ENCODE peak calls at places on chromosomes 4 and X, in ten cellular contexts. W is osteocyte, L is choroid plexus epithelial cell, F is H9, S is lower lobe of right lung, N is transverse colon, O is fibroblast of the aortic adventitia, J is GM13977, C is AG09309, R is fibroblast of mammary gland. P is an unnamed sample.

GRCh38 chr4:153453455-153453854 is 12.7 kb upstream of the TMEM131L start:
- DNase-seq in F (no peak), R (no peak), L (no peak), J (no peak), O (no peak), C (no peak), N (no peak), W (peak; percentile 34), S (no peak), P (no peak)

GRCh38 chr4:19707876-19708275 is 543.8 kb upstream of the SLIT2 start:
- DNase-seq in J (no peak), N (no peak), O (no peak), S (no peak), C (no peak), F (no peak), R (no peak), W (no peak), L (no peak), P (no peak)

GRCh38 chr4:9781343-9782135 is at the start of gene DRD5:
- DNase-seq in N (no peak), C (no peak), S (no peak), J (no peak), W (no peak), R (no peak), L (no peak), O (no peak), F (peak; percentile 69), P (no peak)

GRCh38 chr4:174362340-174362739 is 78.6 kb downstream of the CEP44 start:
- DNase-seq in R (no peak), L (no peak), C (no peak), W (no peak), J (no peak), S (no peak), O (no peak), N (no peak), F (no peak), P (no peak)

GRCh38 chrX:48498374-48498809 is 10.4 kb upstream of the PORCN start:
- DNase-seq in J (no peak), F (no peak), R (peak; percentile 89), L (peak; percentile 42), O (peak; percentile 63), C (peak; percentile 45), W (no peak), N (no peak), S (no peak), P (no peak)

GRCh38 chrX:11787564-11787963 is 29.5 kb downstream of the MSL3 start:
- DNase-seq in S (peak; percentile 54), F (peak; percentile 92), J (no peak), N (peak; percentile 50), R (peak; percentile 62), W (no peak), O (peak; percentile 39), C (no peak), L (peak; percentile 75), P (no peak)

GRCh38 chr4:141046255-141046654 is 87.0 kb downstream of the RNF150 start:
- DNase-seq in L (peak; percentile 99), R (peak; percentile 97), W (no peak), C (peak; percentile 96), N (no peak), F (no peak), O (peak; percentile 42), S (no peak), J (no peak), P (no peak)

GRCh38 chr4:41977709-41978108 is 3.8 kb upstream of the DCAF4L1 start:
- DNase-seq in F (no peak), W (no peak), L (peak; percentile 32), C (no peak), O (no peak), J (no peak), S (no peak), R (peak; percentile 39), N (no peak), P (no peak)

GRCh38 chrX:122565952-122566351 is 618.1 kb upstream of the GRIA3 start:
- DNase-seq in F (no peak), W (no peak), J (no peak), R (peak; percentile 98), N (no peak), C (peak; percentile 93), L (peak; percentile 95), O (peak; percentile 91), S (no peak), P (no peak)

GRCh38 chr4:65861993-65862392 is 191.7 kb upstream of the EPHA5 start:
- DNase-seq in C (no peak), L (no peak), W (no peak), O (no peak), R (no peak), F (no peak), S (no peak), N (no peak), J (no peak), P (no peak)

GRCh38 chr4:65868096-65868824 is 198.0 kb upstream of the EPHA5 start:
- DNase-seq in J (no peak), R (no peak), S (no peak), C (no peak), N (no peak), W (no peak), L (no peak), F (no peak), O (no peak), P (no peak)

DNA sequence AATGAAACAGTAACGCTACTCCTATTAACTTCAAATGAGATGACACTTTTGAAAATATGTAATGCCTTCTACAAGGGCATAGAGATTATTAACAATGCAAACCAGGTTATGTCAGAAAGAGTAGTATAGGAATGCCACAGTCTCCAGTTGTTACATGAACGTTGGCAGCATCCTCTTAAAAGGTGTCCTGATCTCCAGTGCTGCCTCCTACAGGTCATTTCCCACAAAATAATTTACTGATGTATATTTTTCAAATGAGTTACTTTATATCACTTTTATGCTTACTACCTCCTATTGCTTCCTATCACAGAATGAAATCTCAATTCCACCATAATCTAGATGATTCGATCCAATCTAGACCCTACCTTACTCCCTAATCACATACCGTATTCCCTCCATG is 195.2 kb upstream of the EPHA5 start:
- DNase-seq in J (no peak), C (no peak), O (peak; percentile 11), W (no peak), S (no peak), L (peak; percentile 49), N (no peak), F (no peak), R (peak; percentile 17), P (no peak)
- TF ChIP-seq CTCF in J (peak; percentile 38), C (peak; percentile 26), O (peak; percentile 25), W (peak; percentile 41), S (no peak), L (peak; percentile 59), N (no peak), F (peak; percentile 72), R (peak; percentile 32), P (no peak)

GRCh38 chrX:135094726-135095125 is 25.6 kb downstream of the ETDB start:
- DNase-seq in J (no peak), S (no peak), N (no peak), R (no peak), O (no peak), L (peak; percentile 14), C (no peak), W (no peak), F (no peak), P (no peak)

GRCh38 chrX:135086197-135086854 is 34.0 kb downstream of the ETDB start:
- DNase-seq in F (peak; percentile 53), C (peak; percentile 20), W (no peak), L (peak; percentile 77), N (peak; percentile 22), J (peak; percentile 46), O (peak; percentile 77), S (no peak), R (peak; percentile 71), P (peak; percentile 43)

GRCh38 chrX:135087867-135088266 is 32.5 kb downstream of the ETDB start:
- DNase-seq in O (no peak), S (no peak), N (no peak), F (no peak), C (no peak), R (peak; percentile 18), L (no peak), W (no peak), J (no peak), P (no peak)

GRCh38 chrX:135089126-135089525 is 31.2 kb downstream of the ETDB start:
- DNase-seq in L (no peak), S (no peak), O (no peak), N (no peak), J (no peak), F (no peak), W (no peak), R (no peak), C (no peak), P (no peak)
- TF ChIP-seq CTCF in L (no peak), S (no peak), O (no peak), N (no peak), J (no peak), F (no peak), W (no peak), R (no peak), C (no peak), P (no peak)

GRCh38 chr4:126583509-126583908 is 1049.2 kb upstream of the INTU start:
- DNase-seq in F (peak; percentile 79), S (no peak), C (no peak), J (no peak), O (peak; percentile 11), R (peak; percentile 30), N (no peak), L (peak; percentile 41), W (no peak), P (no peak)

DNA sequence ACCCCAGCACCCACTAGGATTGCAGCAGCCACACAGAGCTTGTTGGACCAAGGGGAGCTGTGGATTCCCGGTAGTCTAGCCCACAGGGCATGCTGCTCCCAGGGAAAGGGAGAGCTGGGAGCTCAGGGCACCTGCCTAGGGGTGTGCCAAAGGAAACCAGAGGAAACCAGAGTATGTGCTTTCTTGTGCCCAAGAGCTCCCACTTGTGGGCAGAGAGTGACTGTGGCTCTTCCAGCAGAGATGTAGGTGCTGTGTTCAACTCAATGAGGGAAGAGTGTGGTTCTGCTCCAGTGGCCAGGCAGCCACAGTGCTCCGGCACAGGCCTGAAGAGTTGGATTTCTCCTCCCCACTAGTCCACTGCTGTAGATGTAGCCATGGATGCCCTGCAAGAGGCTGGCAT is 1050.0 kb upstream of the INTU start:
- DNase-seq in N (no peak), L (peak; percentile 23), R (peak; percentile 6), W (no peak), F (peak; percentile 64), J (no peak), S (no peak), O (no peak), C (no peak), P (no peak)
- TF ChIP-seq CTCF in N (no peak), L (peak; percentile 52), R (peak; percentile 22), W (no peak), F (peak; percentile 57), J (peak; percentile 4), S (no peak), O (no peak), C (peak; percentile 24), P (no peak)

DNA sequence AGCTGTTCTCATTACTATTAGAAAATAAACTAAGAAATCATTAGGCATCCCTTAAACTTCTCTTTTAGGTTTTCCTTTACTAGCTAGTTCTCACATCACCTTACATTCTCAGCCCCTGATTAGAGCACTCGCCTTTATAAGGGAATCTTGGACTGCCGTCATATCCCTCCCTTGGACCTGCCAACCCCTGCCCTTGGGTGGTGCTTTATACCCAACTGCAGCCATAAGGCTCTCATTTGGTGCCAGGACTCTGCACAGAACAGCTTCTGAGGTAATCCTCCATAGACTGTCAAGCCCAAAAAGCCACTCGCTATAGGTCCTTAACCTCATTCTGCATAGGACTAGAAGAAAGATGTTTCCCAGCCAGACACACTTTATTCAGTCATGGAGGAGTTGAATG is 67.5 kb downstream of the NHSL2 start:
- DNase-seq in N (no peak), R (no peak), J (no peak), C (no peak), F (no peak), S (no peak), W (no peak), O (no peak), L (no peak), P (no peak)
- TF ChIP-seq CTCF in N (no peak), R (no peak), J (no peak), C (no peak), F (no peak), S (no peak), W (no peak), O (no peak), L (no peak), P (no peak)

P was measured in GM13976.